ENCODE peak calls at places on chromosomes 4 and X, in seven cellular contexts. One of them, this sample, is unnamed.
A peak's percentile ranks its signal among the peaks of the same experiment; 100 is the strongest.

GRCh38 chr4:66572949-66573348 is 902.7 kb upstream of the EPHA5 start:
- DNase-seq in upper lobe of right lung: no peak
- DNase-seq in fibroblast of the aortic adventitia: peak; percentile 91
- DNase-seq in RWPE2: no peak
- DNase-seq in cardiac fibroblast: peak; percentile 89
- DNase-seq in adrenal gland: no peak
- DNase-seq in heart left ventricle: no peak
- DNase-seq in this sample: peak; percentile 82

GRCh38 chr4:931194-931959 is 739 bp downstream of the GAK start:
- DNase-seq in upper lobe of right lung: peak; percentile 74
- DNase-seq in fibroblast of the aortic adventitia: peak; percentile 41
- DNase-seq in RWPE2: no peak
- DNase-seq in cardiac fibroblast: peak; percentile 35
- DNase-seq in adrenal gland: peak; percentile 40
- DNase-seq in heart left ventricle: no peak
- DNase-seq in this sample: peak; percentile 48

GRCh38 chr4:33060873-33061542 is 2340.8 kb downstream of the PCDH7 start:
- DNase-seq in upper lobe of right lung: no peak
- DNase-seq in fibroblast of the aortic adventitia: peak; percentile 31
- DNase-seq in RWPE2: no peak
- DNase-seq in cardiac fibroblast: peak; percentile 67
- DNase-seq in adrenal gland: peak; percentile 10
- DNase-seq in heart left ventricle: no peak
- DNase-seq in this sample: peak; percentile 73

GRCh38 chrX:20665441-20665840 is 398.7 kb upstream of the RPS6KA3 start:
- DNase-seq in upper lobe of right lung: no peak
- DNase-seq in fibroblast of the aortic adventitia: no peak
- DNase-seq in RWPE2: no peak
- DNase-seq in cardiac fibroblast: no peak
- DNase-seq in adrenal gland: no peak
- DNase-seq in heart left ventricle: no peak
- DNase-seq in this sample: no peak

GRCh38 chr4:19936471-19936870 is 315.2 kb upstream of the SLIT2 start:
- DNase-seq in upper lobe of right lung: no peak
- DNase-seq in fibroblast of the aortic adventitia: peak; percentile 64
- DNase-seq in RWPE2: no peak
- DNase-seq in cardiac fibroblast: peak; percentile 51
- DNase-seq in adrenal gland: no peak
- DNase-seq in heart left ventricle: no peak
- DNase-seq in this sample: peak; percentile 94

GRCh38 chr4:143700420-143701352 is at the start of gene FREM3:
- DNase-seq in upper lobe of right lung: peak; percentile 64
- DNase-seq in fibroblast of the aortic adventitia: no peak
- DNase-seq in RWPE2: no peak
- DNase-seq in cardiac fibroblast: no peak
- DNase-seq in adrenal gland: no peak
- DNase-seq in heart left ventricle: no peak
- DNase-seq in this sample: no peak

GRCh38 chr4:854356-854755 is 28.4 kb upstream of the CPLX1 start:
- DNase-seq in upper lobe of right lung: peak; percentile 35
- DNase-seq in fibroblast of the aortic adventitia: no peak
- DNase-seq in RWPE2: peak; percentile 22
- DNase-seq in cardiac fibroblast: no peak
- DNase-seq in adrenal gland: no peak
- DNase-seq in heart left ventricle: no peak
- DNase-seq in this sample: no peak

GRCh38 chr4:180832086-180832485 is 1411.1 kb upstream of the TENM3 start:
- DNase-seq in upper lobe of right lung: no peak
- DNase-seq in fibroblast of the aortic adventitia: no peak
- DNase-seq in RWPE2: no peak
- DNase-seq in cardiac fibroblast: no peak
- DNase-seq in adrenal gland: no peak
- DNase-seq in heart left ventricle: no peak
- DNase-seq in this sample: no peak

GRCh38 chr4:15436515-15436914 is 8.7 kb downstream of the C1QTNF7 start:
- DNase-seq in upper lobe of right lung: no peak
- DNase-seq in fibroblast of the aortic adventitia: peak; percentile 48
- DNase-seq in RWPE2: no peak
- DNase-seq in cardiac fibroblast: peak; percentile 76
- DNase-seq in adrenal gland: peak; percentile 39
- DNase-seq in heart left ventricle: no peak
- DNase-seq in this sample: peak; percentile 82

GRCh38 chrX:12702509-12703091 is 88.6 kb upstream of the PRPS2 start:
- DNase-seq in upper lobe of right lung: no peak
- DNase-seq in fibroblast of the aortic adventitia: no peak
- DNase-seq in RWPE2: no peak
- DNase-seq in cardiac fibroblast: no peak
- DNase-seq in adrenal gland: no peak
- DNase-seq in heart left ventricle: no peak
- DNase-seq in this sample: peak; percentile 2

GRCh38 chrX:48835524-48836329 is at the start of gene PCSK1N:
- DNase-seq in upper lobe of right lung: no peak
- DNase-seq in fibroblast of the aortic adventitia: no peak
- DNase-seq in RWPE2: no peak
- DNase-seq in cardiac fibroblast: peak; percentile 1
- DNase-seq in adrenal gland: no peak
- DNase-seq in heart left ventricle: no peak
- DNase-seq in this sample: no peak

GRCh38 chrX:150767475-150768131 is 74.4 kb downstream of the MTMR1 start:
- DNase-seq in upper lobe of right lung: no peak
- DNase-seq in fibroblast of the aortic adventitia: peak; percentile 60
- DNase-seq in RWPE2: no peak
- DNase-seq in cardiac fibroblast: peak; percentile 84
- DNase-seq in adrenal gland: no peak
- DNase-seq in heart left ventricle: no peak
- DNase-seq in this sample: peak; percentile 96

GRCh38 chr4:156888762-156889161 is 82.8 kb downstream of the PDGFC start:
- DNase-seq in upper lobe of right lung: no peak
- DNase-seq in fibroblast of the aortic adventitia: peak; percentile 74
- DNase-seq in RWPE2: no peak
- DNase-seq in cardiac fibroblast: peak; percentile 66
- DNase-seq in adrenal gland: no peak
- DNase-seq in heart left ventricle: no peak
- DNase-seq in this sample: peak; percentile 81

GRCh38 chr4:177107288-177107901 is 202.3 kb upstream of the NEIL3 start:
- DNase-seq in upper lobe of right lung: no peak
- DNase-seq in fibroblast of the aortic adventitia: peak; percentile 79
- DNase-seq in RWPE2: no peak
- DNase-seq in cardiac fibroblast: no peak
- DNase-seq in adrenal gland: no peak
- DNase-seq in heart left ventricle: no peak
- DNase-seq in this sample: no peak

GRCh38 chr4:4791299-4791798 is 68.1 kb upstream of the MSX1 start:
- DNase-seq in upper lobe of right lung: no peak
- DNase-seq in fibroblast of the aortic adventitia: peak; percentile 39
- DNase-seq in RWPE2: no peak
- DNase-seq in cardiac fibroblast: no peak
- DNase-seq in adrenal gland: no peak
- DNase-seq in heart left ventricle: no peak
- DNase-seq in this sample: peak; percentile 13

GRCh38 chr4:88860594-88860993 is 163.0 kb upstream of the NAP1L5 start:
- DNase-seq in upper lobe of right lung: no peak
- DNase-seq in fibroblast of the aortic adventitia: no peak
- DNase-seq in RWPE2: no peak
- DNase-seq in cardiac fibroblast: no peak
- DNase-seq in adrenal gland: no peak
- DNase-seq in heart left ventricle: no peak
- DNase-seq in this sample: no peak

GRCh38 chrX:17591741-17592110 is 145.6 kb upstream of the SCML1 start:
- DNase-seq in upper lobe of right lung: no peak
- DNase-seq in fibroblast of the aortic adventitia: peak; percentile 92
- DNase-seq in RWPE2: no peak
- DNase-seq in cardiac fibroblast: peak; percentile 72
- DNase-seq in adrenal gland: peak; percentile 21
- DNase-seq in heart left ventricle: no peak
- DNase-seq in this sample: peak; percentile 85

DNA sequence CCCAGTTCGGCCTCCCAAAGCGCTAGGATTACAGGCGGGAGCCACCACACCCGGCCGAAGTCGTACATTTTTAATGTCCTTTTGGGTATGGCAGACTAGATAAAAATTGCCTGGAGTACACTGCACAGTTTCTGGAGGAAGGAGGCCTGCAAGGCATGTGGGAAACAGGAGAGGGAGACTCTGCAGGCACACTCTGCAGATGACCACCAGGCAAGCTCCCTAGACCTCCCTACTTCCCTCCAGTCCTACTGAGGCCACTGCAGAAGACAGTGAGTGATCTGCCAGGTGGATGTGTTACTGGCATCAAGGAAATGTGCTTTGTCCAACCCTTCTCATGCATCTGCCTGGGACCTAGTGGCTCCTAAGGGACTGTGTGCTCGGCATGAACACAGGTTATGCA is 11.4 kb downstream of the PDLIM3 start:
- DNase-seq in upper lobe of right lung: no peak
- DNase-seq in fibroblast of the aortic adventitia: no peak
- DNase-seq in RWPE2: no peak
- DNase-seq in cardiac fibroblast: no peak
- DNase-seq in adrenal gland: no peak
- DNase-seq in heart left ventricle: no peak
- DNase-seq in this sample: no peak
- H3K4me3 ChIP-seq in upper lobe of right lung: no peak overlapping the region
- H3K4me3 ChIP-seq in fibroblast of the aortic adventitia: no peak overlapping the region
- H3K4me3 ChIP-seq in RWPE2: no peak overlapping the region
- H3K4me3 ChIP-seq in cardiac fibroblast: no peak overlapping the region
- H3K4me3 ChIP-seq in adrenal gland: no peak overlapping the region
- H3K4me3 ChIP-seq in heart left ventricle: no peak overlapping the region
- H3K4me3 ChIP-seq in this sample: no peak overlapping the region

DNA sequence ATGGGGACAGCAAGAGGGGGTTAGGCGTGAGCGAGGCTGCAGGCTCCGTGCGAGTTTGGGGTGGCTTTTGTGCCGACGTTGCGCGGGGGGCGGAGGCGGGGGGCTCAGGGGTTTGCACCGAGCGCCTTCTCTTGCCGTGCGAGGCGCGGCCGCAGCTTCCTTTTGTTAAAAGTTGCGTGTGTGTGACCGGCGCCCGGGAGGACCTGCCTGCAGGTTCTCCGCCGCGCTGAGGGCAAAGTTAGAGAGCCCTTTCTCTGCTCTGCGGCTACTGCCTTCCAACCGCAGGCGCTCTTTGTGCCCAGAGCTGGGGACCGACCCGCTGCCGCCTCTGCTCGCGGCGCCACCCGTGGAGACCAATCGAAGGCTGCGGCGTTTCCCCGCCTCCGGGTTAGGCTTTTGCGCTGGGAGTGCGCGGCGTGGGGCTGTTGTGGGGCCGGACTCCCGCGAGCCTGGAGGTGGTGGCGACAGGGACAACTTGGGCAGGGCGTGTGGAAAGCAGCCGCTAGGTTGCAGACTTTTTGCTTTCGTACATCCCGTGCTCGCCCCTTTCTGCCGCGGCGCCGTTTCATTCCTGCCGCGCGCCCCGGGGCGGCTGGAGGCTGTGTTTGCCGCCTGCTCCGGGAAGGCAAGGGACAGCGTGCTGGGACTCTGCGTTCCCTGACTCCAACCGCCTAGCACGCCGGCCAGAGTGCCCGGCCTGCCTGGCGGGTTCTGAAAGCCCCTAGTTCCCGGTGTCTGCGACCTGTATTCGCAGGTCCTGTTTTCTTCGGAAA is 750 bp downstream of the KIT start:
- DNase-seq in upper lobe of right lung: peak; percentile 72
- DNase-seq in fibroblast of the aortic adventitia: peak; percentile 7
- DNase-seq in RWPE2: no peak
- DNase-seq in cardiac fibroblast: peak; percentile 34
- DNase-seq in adrenal gland: peak; percentile 49
- DNase-seq in heart left ventricle: peak; percentile 53
- DNase-seq in this sample: peak; percentile 32
- TF ChIP-seq CTCF in upper lobe of right lung: peak; percentile 32
- TF ChIP-seq CTCF in fibroblast of the aortic adventitia: peak; percentile 32
- TF ChIP-seq CTCF in RWPE2: peak; percentile 14
- TF ChIP-seq CTCF in cardiac fibroblast: no peak
- TF ChIP-seq CTCF in adrenal gland: peak; percentile 19
- TF ChIP-seq CTCF in heart left ventricle: peak; percentile 17
- TF ChIP-seq CTCF in this sample: no peak

GRCh38 chrX:34654939-34655338 is 2.1 kb downstream of the TMEM47 start:
- DNase-seq in upper lobe of right lung: no peak
- DNase-seq in fibroblast of the aortic adventitia: peak; percentile 28
- DNase-seq in RWPE2: no peak
- DNase-seq in cardiac fibroblast: no peak
- DNase-seq in adrenal gland: no peak
- DNase-seq in heart left ventricle: no peak
- DNase-seq in this sample: peak; percentile 24

GRCh38 chrX:34655496-34656258 is 1.4 kb downstream of the TMEM47 start:
- DNase-seq in upper lobe of right lung: no peak
- DNase-seq in fibroblast of the aortic adventitia: peak; percentile 41
- DNase-seq in RWPE2: no peak
- DNase-seq in cardiac fibroblast: no peak
- DNase-seq in adrenal gland: no peak
- DNase-seq in heart left ventricle: no peak
- DNase-seq in this sample: peak; percentile 58

GRCh38 chrX:34658316-34658715 is 1.2 kb upstream of the TMEM47 start:
- DNase-seq in upper lobe of right lung: no peak
- DNase-seq in fibroblast of the aortic adventitia: peak; percentile 66
- DNase-seq in RWPE2: no peak
- DNase-seq in cardiac fibroblast: peak; percentile 41
- DNase-seq in adrenal gland: no peak
- DNase-seq in heart left ventricle: no peak
- DNase-seq in this sample: peak; percentile 55

GRCh38 chrX:34656467-34656841 is 631 bp downstream of the TMEM47 start:
- DNase-seq in upper lobe of right lung: peak; percentile 31
- DNase-seq in fibroblast of the aortic adventitia: no peak
- DNase-seq in RWPE2: no peak
- DNase-seq in cardiac fibroblast: no peak
- DNase-seq in adrenal gland: peak; percentile 25
- DNase-seq in heart left ventricle: peak; percentile 17
- DNase-seq in this sample: no peak

GRCh38 chrX:34656842-34657780 is at the start of gene TMEM47:
- DNase-seq in upper lobe of right lung: peak; percentile 83
- DNase-seq in fibroblast of the aortic adventitia: peak; percentile 66
- DNase-seq in RWPE2: peak; percentile 41
- DNase-seq in cardiac fibroblast: peak; percentile 78
- DNase-seq in adrenal gland: peak; percentile 79
- DNase-seq in heart left ventricle: peak; percentile 78
- DNase-seq in this sample: peak; percentile 66
- H3K4me3 ChIP-seq in upper lobe of right lung: peak within 1 kb of the TSS; percentile 56
- H3K4me3 ChIP-seq in fibroblast of the aortic adventitia: peak within 1 kb of the TSS; percentile 76
- H3K4me3 ChIP-seq in RWPE2: peak within 1 kb of the TSS; percentile 32
- H3K4me3 ChIP-seq in cardiac fibroblast: peak within 1 kb of the TSS; percentile 70
- H3K4me3 ChIP-seq in adrenal gland: peak within 1 kb of the TSS; percentile 63
- H3K4me3 ChIP-seq in heart left ventricle: peak within 1 kb of the TSS; percentile 75
- H3K4me3 ChIP-seq in this sample: peak within 1 kb of the TSS; percentile 71

DNA sequence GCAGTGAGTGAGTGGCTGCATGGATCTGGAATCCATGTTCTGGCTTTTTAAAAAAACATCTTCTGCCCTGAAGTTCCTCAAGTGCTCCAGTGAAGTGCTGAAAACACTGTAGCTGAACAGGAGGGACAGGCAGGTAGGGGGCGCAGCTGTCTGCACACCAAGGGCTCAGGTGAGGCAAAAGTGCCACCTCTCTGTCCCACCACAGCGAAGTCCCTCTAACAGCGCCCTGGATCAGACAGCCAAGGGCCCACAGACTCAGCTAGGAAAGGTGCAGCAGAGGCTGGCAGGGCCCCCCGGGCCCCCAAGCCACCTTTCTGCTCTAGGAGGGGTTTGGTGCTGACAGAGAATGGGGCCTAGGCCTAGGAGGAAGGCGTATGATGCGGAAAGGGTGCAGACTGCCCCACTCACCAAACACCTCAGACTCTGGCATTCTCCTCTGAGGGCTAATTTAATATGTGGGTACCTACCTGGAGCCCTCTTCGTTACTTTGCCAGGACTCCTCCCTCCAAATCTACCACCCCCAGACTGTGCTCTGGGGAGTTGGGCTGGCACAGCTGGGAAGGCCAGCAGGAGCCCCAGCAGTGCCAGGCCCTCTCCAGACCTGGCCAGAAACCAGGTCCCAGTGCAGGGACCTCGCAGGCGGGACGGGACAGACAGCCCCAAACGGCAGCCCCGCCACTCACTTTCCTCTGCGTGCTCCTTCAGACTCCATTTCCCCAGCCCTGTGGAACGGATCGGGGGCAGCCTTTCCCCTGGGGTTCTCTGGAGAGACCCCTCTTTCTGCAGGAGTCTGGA is 73.7 kb downstream of the ENPP6 start:
- DNase-seq in upper lobe of right lung: no peak
- DNase-seq in fibroblast of the aortic adventitia: no peak
- DNase-seq in RWPE2: no peak
- DNase-seq in cardiac fibroblast: no peak
- DNase-seq in adrenal gland: no peak
- DNase-seq in heart left ventricle: no peak
- DNase-seq in this sample: no peak
- TF ChIP-seq CTCF in upper lobe of right lung: no peak
- TF ChIP-seq CTCF in fibroblast of the aortic adventitia: no peak
- TF ChIP-seq CTCF in RWPE2: no peak
- TF ChIP-seq CTCF in cardiac fibroblast: no peak
- TF ChIP-seq CTCF in adrenal gland: no peak
- TF ChIP-seq CTCF in heart left ventricle: no peak
- TF ChIP-seq CTCF in this sample: no peak

This sample was measured in choroid plexus epithelial cell.